ENCODE peak calls at places on chromosome 7, in five cellular contexts. C, K, A, W and J are unnamed samples.
A peak's percentile ranks its signal among the peaks of the same experiment; 100 is the strongest.

GRCh38 chr7:30646154-30646553 is 36.1 kb downstream of the CRHR2 start:
- DNase-seq in C (no peak), K (no peak), A (no peak), W (no peak), J (no peak)

GRCh38 chr7:50504646-50505546 is 54.7 kb upstream of the FIGNL1 start:
- DNase-seq in C (no peak), K (no peak), A (no peak), W (no peak), J (no peak)

GRCh38 chr7:93973134-93973533 is 31.0 kb downstream of the BET1 start:
- DNase-seq in C (no peak), K (peak; percentile 36), A (no peak), W (no peak), J (no peak)

GRCh38 chr7:78953726-78954363 is 499.6 kb downstream of the MAGI2 start:
- DNase-seq in C (no peak), K (no peak), A (no peak), W (peak; percentile 26), J (no peak)

GRCh38 chr7:55086413-55087201 is 67.8 kb downstream of the EGFR start:
- DNase-seq in C (no peak), K (peak; percentile 97), A (no peak), W (peak; percentile 56), J (no peak)

GRCh38 chr7:50648570-50649169 is 83.5 kb upstream of the DDC start:
- DNase-seq in C (no peak), K (peak; percentile 13), A (no peak), W (no peak), J (no peak)

GRCh38 chr7:44561962-44562621 is 11.6 kb downstream of the DDX56 start:
- DNase-seq in C (no peak), K (peak; percentile 60), A (no peak), W (peak; percentile 23), J (no peak)

GRCh38 chr7:140475747-140476333 is 3.5 kb downstream of the MKRN1 start:
- DNase-seq in C (no peak), K (peak; percentile 48), A (no peak), W (no peak), J (peak; percentile 44)

GRCh38 chr7:40747856-40748255 is 613.1 kb downstream of the SUGCT start:
- DNase-seq in C (no peak), K (no peak), A (no peak), W (no peak), J (no peak)

GRCh38 chr7:26393855-26394254 is 102.2 kb downstream of the SNX10 start:
- DNase-seq in C (no peak), K (no peak), A (no peak), W (no peak), J (no peak)